ENCODE peak calls at places on chromosomes 1 and 21, in nine cellular contexts. Q is neural progenitor cell; A is CD8-positive, alpha-beta T cell; S is cardiac muscle cell; Z is tibial nerve; D is PC-9; R is left ventricle myocardium inferior; J is upper lobe of right lung; C is thoracic aorta. P is an unnamed sample. For H3K9me3, the result is how much of the 10 kb centered on the place peaks cover.

GRCh38 chr1:157168015-157168414 is 29.8 kb upstream of the ETV3 start:
- DNase-seq in D (no peak), S (no peak), Q (no peak), R (no peak), A (no peak), J (no peak), Z (no peak), C (no peak), P (no peak)

GRCh38 chr1:59831529-59831928 is 16.8 kb downstream of the HOOK1 start:
- DNase-seq in A (no peak), C (no peak), D (no peak), Q (no peak), S (no peak), R (no peak), J (no peak), Z (no peak), P (no peak)

GRCh38 chr1:241356187-241356518 is 852 bp downstream of the RGS7 start:
- DNase-seq in R (no peak), J (no peak), S (no peak), C (no peak), A (no peak), Z (no peak), Q (peak), D (no peak), P (no peak)

GRCh38 chr21:41774467-41775151 is 7.8 kb upstream of the RIPK4 start:
- DNase-seq in J (no peak), A (no peak), R (no peak), D (no peak), S (no peak), Z (no peak), C (no peak), Q (no peak), P (no peak)

GRCh38 chr1:84365225-84366221 is 32.8 kb upstream of the DNASE2B start:
- DNase-seq in Z (no peak), A (no peak), D (peak), C (peak), S (peak), Q (no peak), J (no peak), R (no peak), P (peak)

GRCh38 chr1:47918257-47918867 is 78.8 kb downstream of the TRABD2B start:
- DNase-seq in Z (no peak), Q (no peak), S (no peak), J (no peak), D (no peak), R (no peak), C (no peak), A (no peak), P (no peak)

GRCh38 chr1:91814448-91814847 is 71.5 kb downstream of the TGFBR3 start:
- DNase-seq in D (no peak), Q (no peak), S (no peak), Z (no peak), R (no peak), A (no peak), C (no peak), J (no peak), P (no peak)

GRCh38 chr1:107867892-107868291 is 97.1 kb downstream of the VAV3 start:
- DNase-seq in A (no peak), R (no peak), S (no peak), J (no peak), C (no peak), Q (no peak), D (no peak), Z (no peak), P (no peak)

GRCh38 chr1:72221811-72222210 is 60.5 kb downstream of the NEGR1 start:
- DNase-seq in D (no peak), C (no peak), A (no peak), Z (no peak), R (no peak), Q (no peak), S (no peak), J (peak), P (no peak)

GRCh38 chr1:31396633-31397351 is 16.2 kb upstream of the SERINC2 start:
- DNase-seq in A (no peak), R (no peak), Z (no peak), Q (peak), S (peak), D (no peak), J (no peak), C (no peak), P (no peak)
- TF ChIP-seq CTCF in A (no peak), R (peak), Z (no peak), Q (peak), S (peak), D (peak), J (peak), C (no peak), P (no peak)

GRCh38 chr1:2955652-2956051 is 65.6 kb upstream of the ACTRT2 start:
- DNase-seq in R (no peak), J (no peak), Q (no peak), S (no peak), D (no peak), A (no peak), C (no peak), Z (no peak), P (peak)
- H3K9me3 ChIP-seq in R (half or more), J (under half), Q (under half), S (under half), D (under half), A (under half), C (under half), Z (under half), P (under half)

DNA sequence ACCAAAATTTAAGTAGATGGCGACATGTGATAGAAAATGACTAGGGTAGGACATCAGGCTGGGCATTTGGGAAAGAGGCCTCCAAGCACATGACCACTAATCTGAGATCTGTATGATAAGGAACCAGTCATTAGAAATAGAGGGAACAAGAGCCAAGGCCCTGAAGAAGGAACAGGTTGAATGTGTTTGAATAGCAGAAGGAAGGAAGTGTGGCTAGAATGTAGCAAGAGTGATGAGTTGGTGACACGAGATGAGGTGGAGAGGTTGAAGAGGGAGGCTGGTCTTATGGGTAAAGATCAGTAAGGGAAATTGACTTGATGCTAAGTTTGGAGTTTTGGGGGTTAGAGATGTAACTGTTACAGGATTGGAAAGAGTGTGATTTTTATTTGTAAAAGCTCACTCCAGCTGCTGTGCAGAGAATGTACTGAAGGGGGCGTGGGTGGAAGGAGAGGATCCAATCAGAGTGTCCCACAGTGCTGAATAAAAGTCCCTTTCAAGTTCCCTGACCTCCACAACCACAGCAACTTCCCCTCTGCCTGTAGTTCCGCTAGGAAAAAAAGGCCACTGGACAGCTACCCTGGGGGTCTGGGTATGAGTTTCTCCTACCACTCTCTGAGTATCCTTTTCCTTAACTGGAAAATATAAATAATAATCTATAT is 295.0 kb downstream of the OMA1 start:
- DNase-seq in S (peak), Q (peak), J (no peak), R (no peak), A (no peak), D (no peak), Z (no peak), C (no peak), P (no peak)
- TF ChIP-seq CTCF in S (peak), Q (peak), J (no peak), R (no peak), A (no peak), D (no peak), Z (no peak), C (no peak), P (no peak)

GRCh38 chr1:80668370-80668769 is 1132.4 kb upstream of the ADGRL2 start:
- DNase-seq in S (no peak), D (no peak), C (no peak), A (no peak), Q (no peak), Z (no peak), J (no peak), R (no peak), P (no peak)

DNA sequence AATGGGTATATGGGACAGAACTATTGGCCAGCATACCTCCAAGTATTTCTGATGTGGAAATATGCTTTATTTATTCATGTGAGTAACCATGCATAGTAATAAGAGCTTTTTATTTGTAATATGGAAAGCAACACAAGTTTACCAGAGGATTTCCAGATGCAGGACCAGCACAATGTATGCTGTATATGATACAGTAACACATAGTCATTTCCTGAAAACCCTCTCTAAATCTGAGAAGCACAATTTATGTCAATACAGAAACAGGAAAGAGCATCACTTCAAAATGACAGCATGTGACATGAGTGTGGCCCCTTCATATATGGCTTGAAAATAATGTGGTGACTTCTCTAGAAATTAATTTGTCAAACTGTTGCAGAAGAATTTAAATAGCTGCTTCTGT is 1134.7 kb upstream of the ADGRL2 start:
- DNase-seq in S (no peak), A (no peak), C (no peak), Z (no peak), D (no peak), Q (no peak), R (no peak), J (no peak), P (no peak)
- H3K9me3 ChIP-seq in S (under half), A (under half), C (under half), Z (under half), D (under half), Q (under half), R (under half), J (under half), P (under half)

GRCh38 chr1:203797948-203798347 is 2.5 kb downstream of the ZBED6 start:
- DNase-seq in S (no peak), D (no peak), Z (peak), Q (no peak), R (no peak), J (no peak), C (no peak), A (no peak), P (no peak)
- TF ChIP-seq CTCF in S (no peak), D (no peak), Z (no peak), Q (no peak), R (no peak), J (no peak), C (no peak), A (no peak), P (no peak)

GRCh38 chr1:152546704-152547103 is 19.9 kb downstream of the LCE3E start:
- DNase-seq in Z (no peak), A (no peak), D (no peak), Q (no peak), S (no peak), C (no peak), R (no peak), J (no peak), P (no peak)
- H3K9me3 ChIP-seq in Z (under half), A (under half), D (under half), Q (under half), S (under half), C (under half), R (under half), J (under half), P (under half)